ENCODE peak calls at places on chromosomes 11 and 22, in five cellular contexts. D, L, N, P and C are unnamed samples.

GRCh38 chr22:44116331-44116730 is 64.4 kb upstream of the PARVG start:
- DNase-seq in D (no peak), P (no peak), L (no peak), N (no peak), C (no peak)

GRCh38 chr11:58905141-58905715 is 34.1 kb upstream of the GLYATL1 start:
- DNase-seq in P (no peak), N (no peak), D (no peak), L (peak; percentile 62), C (no peak)

GRCh38 chr11:108436594-108436993 is 30.7 kb downstream of the C11orf65 start:
- DNase-seq in P (no peak), L (no peak), N (no peak), D (no peak), C (no peak)

GRCh38 chr11:1936781-1937615 is 10.1 kb upstream of the MRPL23 start:
- DNase-seq in N (no peak), P (peak; percentile 19), L (peak; percentile 8), D (no peak), C (peak; percentile 46)

GRCh38 chr11:5541427-5541826 is 6.9 kb downstream of the OR52H1 start:
- DNase-seq in D (no peak), N (no peak), L (no peak), P (no peak), C (no peak)

GRCh38 chr11:112206071-112206470 is 20.2 kb upstream of the PTS start:
- DNase-seq in P (no peak), L (no peak), N (no peak), D (no peak), C (no peak)

GRCh38 chr11:120828847-120829246 is 195.1 kb upstream of the TBCEL start:
- DNase-seq in P (no peak), N (no peak), L (no peak), D (no peak), C (no peak)

GRCh38 chr11:133697161-133697560 is 148.2 kb downstream of the SPATA19 start:
- DNase-seq in P (no peak), D (no peak), N (no peak), L (no peak), C (no peak)

GRCh38 chr11:121841487-121842167 is 274.4 kb downstream of the BLID start:
- DNase-seq in L (peak; percentile 12), N (no peak), D (no peak), P (no peak), C (no peak)

GRCh38 chr22:48105254-48105653 is 1342.8 kb downstream of the TBC1D22A start:
- DNase-seq in D (no peak), P (no peak), N (no peak), L (no peak), C (no peak)
- TF ChIP-seq CTCF in D (no peak), P (no peak), N (no peak), L (no peak), C (no peak)

DNA sequence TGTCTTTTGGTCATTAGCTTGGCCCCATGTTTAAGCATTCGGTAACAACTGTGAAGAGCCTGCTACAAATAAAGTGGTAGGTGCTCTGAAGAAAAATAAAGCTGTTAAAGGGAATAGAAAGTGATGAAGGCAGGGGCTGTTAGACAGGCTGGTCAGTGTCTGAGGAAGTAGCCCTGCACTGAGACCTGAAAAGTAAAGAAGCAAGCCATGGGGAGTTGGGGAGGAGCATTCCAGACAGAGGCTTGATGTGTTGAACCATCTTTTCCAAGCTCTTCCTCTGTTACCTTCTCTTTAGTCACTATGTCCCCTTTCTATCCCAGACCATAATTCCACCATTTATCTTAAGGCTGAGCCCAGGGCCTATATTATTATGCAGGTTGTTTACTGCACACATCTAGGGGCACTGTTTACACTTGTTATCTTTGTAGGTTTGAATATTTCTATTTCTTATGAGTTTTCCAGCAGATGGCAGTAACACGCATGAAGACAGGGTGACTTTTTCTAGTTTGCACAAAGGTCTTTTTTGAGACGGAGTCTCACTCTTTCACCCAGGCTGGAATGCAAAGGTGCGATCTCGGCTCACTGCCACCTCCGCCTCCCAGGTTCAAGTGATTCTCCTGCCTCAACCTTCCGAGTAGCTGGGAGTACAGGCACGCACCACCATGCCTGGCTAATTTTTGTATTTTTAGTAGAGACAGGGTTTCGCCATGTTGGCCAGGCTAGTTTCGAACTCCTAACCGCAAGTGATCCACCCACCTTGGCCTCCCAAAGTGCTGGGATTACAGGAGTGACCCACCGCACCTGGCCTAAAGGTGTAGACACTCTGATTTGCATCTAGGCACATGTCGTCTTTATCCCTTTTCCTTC is 23.0 kb downstream of the ZFTA start:
- DNase-seq in N (no peak), L (no peak), P (no peak), D (no peak), C (no peak)
- TF ChIP-seq CTCF in N (peak; percentile 11), L (no peak), P (peak; percentile 34), D (no peak), C (no peak)

GRCh38 chr11:132158091-132158490 is 787.7 kb downstream of the NTM start:
- DNase-seq in P (no peak), N (no peak), L (peak; percentile 58), D (no peak), C (no peak)
- TF ChIP-seq CTCF in P (peak; percentile 22), N (no peak), L (peak; percentile 25), D (no peak), C (peak; percentile 21)

GRCh38 chr22:46390652-46391301 is 55.3 kb downstream of the TRMU start:
- DNase-seq in P (peak; percentile 80), D (no peak), L (no peak), N (peak; percentile 74), C (no peak)
- TF ChIP-seq CTCF in P (peak; percentile 65), D (no peak), L (no peak), N (no peak), C (no peak)

GRCh38 chr22:37726240-37726887 is 29.5 kb downstream of the TRIOBP start:
- DNase-seq in D (no peak), L (no peak), P (no peak), N (no peak), C (no peak)
- TF ChIP-seq CTCF in D (no peak), L (no peak), P (peak; percentile 25), N (no peak), C (peak; percentile 18)

GRCh38 chr11:27717377-27717776 is 17.1 kb upstream of the BDNF start:
- DNase-seq in L (no peak), D (no peak), N (no peak), P (no peak), C (no peak)
- TF ChIP-seq CTCF in L (no peak), D (no peak), N (no peak), P (no peak), C (no peak)

DNA sequence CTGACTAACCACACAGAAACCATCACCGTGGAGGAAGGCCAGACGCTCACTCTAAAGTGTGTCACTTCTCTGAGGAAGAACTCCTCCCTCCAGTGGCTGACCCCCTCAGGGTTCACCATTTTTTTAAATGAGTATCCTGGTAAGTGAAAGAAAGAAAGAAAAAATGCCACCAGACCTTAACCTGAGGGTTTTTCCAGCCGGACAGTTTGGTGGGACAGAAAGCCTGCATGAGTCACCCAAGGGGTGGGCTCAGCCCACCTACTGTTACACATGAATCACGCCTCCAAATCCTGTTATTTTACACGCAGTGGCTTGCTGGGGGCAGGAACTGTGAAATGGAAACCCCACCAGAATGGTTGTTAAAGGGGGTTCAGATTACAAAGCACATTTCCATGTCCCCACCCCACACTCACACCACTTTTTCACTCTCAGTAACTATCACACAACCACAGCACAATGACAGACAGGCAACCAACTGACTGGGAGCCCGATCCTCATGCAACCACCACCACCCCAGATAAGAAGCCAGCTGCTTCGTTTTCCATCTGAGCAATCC is 11.9 kb downstream of the CRTAM start:
- DNase-seq in D (peak; percentile 24), P (no peak), L (no peak), N (no peak), C (no peak)
- TF ChIP-seq CTCF in D (no peak), P (no peak), L (no peak), N (no peak), C (no peak)